ENCODE peak calls at places on chromosomes 12 and 14, in nine cellular contexts. One of them, this sample, is unnamed.

GRCh38 chr12:31773223-31773750 is 44.5 kb upstream of the AMN1 start:
- DNase-seq in HCT116: no peak
- DNase-seq in suprapubic skin: no peak
- DNase-seq in IMR-90: no peak
- DNase-seq in tibial nerve: no peak
- DNase-seq in A549: peak; percentile 64
- DNase-seq in H54: no peak
- DNase-seq in gastrocnemius medialis: no peak
- DNase-seq in right lobe of liver: peak; percentile 81
- DNase-seq in this sample: no peak

GRCh38 chr12:56333197-56333678 is 562 bp downstream of the PAN2 start:
- DNase-seq in HCT116: no peak
- DNase-seq in suprapubic skin: no peak
- DNase-seq in IMR-90: no peak
- DNase-seq in tibial nerve: no peak
- DNase-seq in A549: no peak
- DNase-seq in H54: no peak
- DNase-seq in gastrocnemius medialis: no peak
- DNase-seq in right lobe of liver: no peak
- DNase-seq in this sample: no peak

GRCh38 chr12:91100901-91101300 is 10.4 kb downstream of the LUM start:
- DNase-seq in HCT116: no peak
- DNase-seq in suprapubic skin: no peak
- DNase-seq in IMR-90: no peak
- DNase-seq in tibial nerve: no peak
- DNase-seq in A549: no peak
- DNase-seq in H54: no peak
- DNase-seq in gastrocnemius medialis: no peak
- DNase-seq in right lobe of liver: no peak
- DNase-seq in this sample: no peak

GRCh38 chr14:33026850-33027420 is 88.3 kb downstream of the NPAS3 start:
- DNase-seq in HCT116: no peak
- DNase-seq in suprapubic skin: no peak
- DNase-seq in IMR-90: no peak
- DNase-seq in tibial nerve: no peak
- DNase-seq in A549: no peak
- DNase-seq in H54: no peak
- DNase-seq in gastrocnemius medialis: no peak
- DNase-seq in right lobe of liver: no peak
- DNase-seq in this sample: no peak

GRCh38 chr12:100706029-100706428 is 88.5 kb upstream of the ANO4 start:
- DNase-seq in HCT116: peak; percentile 21
- DNase-seq in suprapubic skin: no peak
- DNase-seq in IMR-90: peak; percentile 92
- DNase-seq in tibial nerve: no peak
- DNase-seq in A549: peak; percentile 39
- DNase-seq in H54: no peak
- DNase-seq in gastrocnemius medialis: no peak
- DNase-seq in right lobe of liver: no peak
- DNase-seq in this sample: no peak

GRCh38 chr12:112418248-112418595 is 525 bp upstream of the PTPN11 start:
- DNase-seq in HCT116: no peak
- DNase-seq in suprapubic skin: no peak
- DNase-seq in IMR-90: peak; percentile 11
- DNase-seq in tibial nerve: no peak
- DNase-seq in A549: no peak
- DNase-seq in H54: no peak
- DNase-seq in gastrocnemius medialis: no peak
- DNase-seq in right lobe of liver: no peak
- DNase-seq in this sample: no peak

GRCh38 chr12:46664771-46665287 is 161.0 kb downstream of the SLC38A4 start:
- DNase-seq in HCT116: peak; percentile 72
- DNase-seq in suprapubic skin: no peak
- DNase-seq in IMR-90: peak; percentile 96
- DNase-seq in tibial nerve: no peak
- DNase-seq in A549: peak; percentile 76
- DNase-seq in H54: peak; percentile 46
- DNase-seq in gastrocnemius medialis: peak; percentile 27
- DNase-seq in right lobe of liver: no peak
- DNase-seq in this sample: no peak

GRCh38 chr14:31445703-31446102 is 11.6 kb downstream of the DTD2 start:
- DNase-seq in HCT116: no peak
- DNase-seq in suprapubic skin: no peak
- DNase-seq in IMR-90: no peak
- DNase-seq in tibial nerve: no peak
- DNase-seq in A549: no peak
- DNase-seq in H54: no peak
- DNase-seq in gastrocnemius medialis: no peak
- DNase-seq in right lobe of liver: no peak
- DNase-seq in this sample: no peak

GRCh38 chr14:77105118-77105517 is 7.1 kb downstream of the CIPC start:
- DNase-seq in HCT116: no peak
- DNase-seq in suprapubic skin: no peak
- DNase-seq in IMR-90: no peak
- DNase-seq in tibial nerve: no peak
- DNase-seq in A549: no peak
- DNase-seq in H54: no peak
- DNase-seq in gastrocnemius medialis: peak; percentile 59
- DNase-seq in right lobe of liver: no peak
- DNase-seq in this sample: no peak

GRCh38 chr14:102508410-102508773 is 1.2 kb downstream of the ANKRD9 start:
- DNase-seq in HCT116: no peak
- DNase-seq in suprapubic skin: peak; percentile 78
- DNase-seq in IMR-90: no peak
- DNase-seq in tibial nerve: no peak
- DNase-seq in A549: peak; percentile 65
- DNase-seq in H54: peak; percentile 84
- DNase-seq in gastrocnemius medialis: peak; percentile 58
- DNase-seq in right lobe of liver: no peak
- DNase-seq in this sample: no peak
- TF ChIP-seq POLR2A in HCT116: no peak
- TF ChIP-seq POLR2A in suprapubic skin: no peak
- TF ChIP-seq POLR2A in IMR-90: no peak
- TF ChIP-seq POLR2A in tibial nerve: no peak
- TF ChIP-seq POLR2A in A549: no peak
- TF ChIP-seq POLR2A in H54: no peak
- TF ChIP-seq POLR2A in gastrocnemius medialis: no peak
- TF ChIP-seq POLR2A in right lobe of liver: no peak
- TF ChIP-seq POLR2A in this sample: peak; percentile 1

GRCh38 chr14:105861985-105862465 is 335.6 kb downstream of the TMEM121 start:
- DNase-seq in HCT116: no peak
- DNase-seq in suprapubic skin: no peak
- DNase-seq in IMR-90: no peak
- DNase-seq in tibial nerve: no peak
- DNase-seq in A549: no peak
- DNase-seq in H54: no peak
- DNase-seq in gastrocnemius medialis: no peak
- DNase-seq in right lobe of liver: peak; percentile 15
- DNase-seq in this sample: no peak
- TF ChIP-seq POLR2A in HCT116: no peak
- TF ChIP-seq POLR2A in suprapubic skin: no peak
- TF ChIP-seq POLR2A in IMR-90: no peak
- TF ChIP-seq POLR2A in tibial nerve: no peak
- TF ChIP-seq POLR2A in A549: no peak
- TF ChIP-seq POLR2A in H54: no peak
- TF ChIP-seq POLR2A in gastrocnemius medialis: no peak
- TF ChIP-seq POLR2A in right lobe of liver: no peak
- TF ChIP-seq POLR2A in this sample: no peak

GRCh38 chr12:71671311-71671710 is 7.2 kb downstream of the THAP2 start:
- DNase-seq in HCT116: no peak
- DNase-seq in suprapubic skin: no peak
- DNase-seq in IMR-90: no peak
- DNase-seq in tibial nerve: no peak
- DNase-seq in A549: no peak
- DNase-seq in H54: no peak
- DNase-seq in gastrocnemius medialis: no peak
- DNase-seq in right lobe of liver: no peak
- DNase-seq in this sample: no peak
- TF ChIP-seq POLR2A in HCT116: no peak
- TF ChIP-seq POLR2A in suprapubic skin: no peak
- TF ChIP-seq POLR2A in IMR-90: no peak
- TF ChIP-seq POLR2A in tibial nerve: no peak
- TF ChIP-seq POLR2A in A549: no peak
- TF ChIP-seq POLR2A in H54: no peak
- TF ChIP-seq POLR2A in gastrocnemius medialis: no peak
- TF ChIP-seq POLR2A in right lobe of liver: no peak
- TF ChIP-seq POLR2A in this sample: no peak

GRCh38 chr14:50532502-50533313 is at the start of gene MAP4K5:
- DNase-seq in HCT116: peak; percentile 76
- DNase-seq in suprapubic skin: peak; percentile 94
- DNase-seq in IMR-90: peak; percentile 89
- DNase-seq in tibial nerve: peak; percentile 79
- DNase-seq in A549: peak; percentile 93
- DNase-seq in H54: peak; percentile 62
- DNase-seq in gastrocnemius medialis: peak; percentile 81
- DNase-seq in right lobe of liver: peak; percentile 94
- DNase-seq in this sample: peak; percentile 95
- TF ChIP-seq POLR2A in HCT116: peak; percentile 56
- TF ChIP-seq POLR2A in suprapubic skin: no peak
- TF ChIP-seq POLR2A in IMR-90: peak; percentile 81
- TF ChIP-seq POLR2A in tibial nerve: peak; percentile 87
- TF ChIP-seq POLR2A in A549: peak; percentile 53
- TF ChIP-seq POLR2A in H54: peak; percentile 52
- TF ChIP-seq POLR2A in gastrocnemius medialis: peak; percentile 87
- TF ChIP-seq POLR2A in right lobe of liver: peak; percentile 72
- TF ChIP-seq POLR2A in this sample: peak; percentile 43

DNA sequence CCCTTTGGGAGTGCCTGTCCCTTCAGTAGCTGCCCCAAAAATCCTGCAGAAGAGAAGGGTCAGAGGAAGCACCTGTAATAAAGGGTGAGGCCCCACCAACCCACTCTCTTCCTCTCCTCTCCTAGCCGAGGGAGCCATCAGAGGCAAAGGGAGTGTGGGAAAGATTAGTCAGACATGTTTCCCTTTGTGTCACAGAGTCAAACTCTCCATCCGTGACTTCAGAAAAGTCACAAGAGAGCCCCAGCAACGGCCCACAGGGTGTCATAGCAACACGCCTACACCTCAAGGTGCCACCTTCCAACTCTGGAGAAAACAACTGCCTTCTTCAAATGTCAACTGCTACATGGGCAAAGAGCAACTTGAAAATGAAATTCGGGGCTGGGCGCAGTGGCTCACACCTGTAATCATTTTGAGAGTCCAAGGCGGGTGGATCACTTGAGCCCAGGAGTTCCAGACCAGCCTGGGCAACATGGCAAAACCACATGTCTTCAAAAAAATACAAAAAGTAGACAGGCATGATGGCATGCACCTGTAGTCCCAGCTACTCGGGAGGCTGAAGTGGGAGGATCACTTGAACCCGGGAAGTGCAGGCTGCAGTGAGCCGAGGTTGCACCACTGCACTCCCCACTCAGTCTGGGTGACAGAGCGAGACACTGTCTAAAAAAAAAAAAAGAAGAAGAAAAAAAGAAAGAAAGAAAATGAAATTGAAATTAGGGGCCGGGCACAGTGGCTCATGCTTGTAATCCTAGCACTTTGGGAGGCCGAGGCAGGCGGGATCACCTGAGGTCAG is 17.7 kb upstream of the CD27 start:
- DNase-seq in HCT116: no peak
- DNase-seq in suprapubic skin: peak; percentile 48
- DNase-seq in IMR-90: no peak
- DNase-seq in tibial nerve: no peak
- DNase-seq in A549: no peak
- DNase-seq in H54: no peak
- DNase-seq in gastrocnemius medialis: no peak
- DNase-seq in right lobe of liver: peak; percentile 38
- DNase-seq in this sample: no peak
- TF ChIP-seq POLR2A in HCT116: no peak
- TF ChIP-seq POLR2A in suprapubic skin: no peak
- TF ChIP-seq POLR2A in IMR-90: no peak
- TF ChIP-seq POLR2A in tibial nerve: no peak
- TF ChIP-seq POLR2A in A549: no peak
- TF ChIP-seq POLR2A in H54: no peak
- TF ChIP-seq POLR2A in gastrocnemius medialis: no peak
- TF ChIP-seq POLR2A in right lobe of liver: no peak
- TF ChIP-seq POLR2A in this sample: no peak

GRCh38 chr12:110531741-110532333 is 29.7 kb downstream of the RAD9B start:
- DNase-seq in HCT116: no peak
- DNase-seq in suprapubic skin: no peak
- DNase-seq in IMR-90: peak; percentile 53
- DNase-seq in tibial nerve: no peak
- DNase-seq in A549: no peak
- DNase-seq in H54: no peak
- DNase-seq in gastrocnemius medialis: no peak
- DNase-seq in right lobe of liver: no peak
- DNase-seq in this sample: no peak
- TF ChIP-seq POLR2A in HCT116: no peak
- TF ChIP-seq POLR2A in suprapubic skin: no peak
- TF ChIP-seq POLR2A in IMR-90: no peak
- TF ChIP-seq POLR2A in tibial nerve: no peak
- TF ChIP-seq POLR2A in A549: no peak
- TF ChIP-seq POLR2A in H54: no peak
- TF ChIP-seq POLR2A in gastrocnemius medialis: no peak
- TF ChIP-seq POLR2A in right lobe of liver: no peak
- TF ChIP-seq POLR2A in this sample: no peak

This sample was measured in esophagus muscularis mucosa.